ENCODE peak calls at places on chromosomes 3 and 15, in eight cellular contexts. One of them, this sample, is unnamed.

GRCh38 chr3:62238003-62238402 is 135.3 kb downstream of the FEZF2 start:
- DNase-seq in breast epithelium: no peak
- DNase-seq in H9: no peak
- DNase-seq in brain microvascular endothelial cell: no peak
- DNase-seq in CD8-positive, alpha-beta T cell: no peak
- DNase-seq in GM23338: no peak
- DNase-seq in A549: no peak
- DNase-seq in mucosa of descending colon: no peak
- DNase-seq in this sample: no peak

GRCh38 chr15:101676965-101677364 is 24.8 kb upstream of the TM2D3 start:
- DNase-seq in breast epithelium: no peak
- DNase-seq in H9: no peak
- DNase-seq in brain microvascular endothelial cell: no peak
- DNase-seq in CD8-positive, alpha-beta T cell: no peak
- DNase-seq in GM23338: no peak
- DNase-seq in A549: no peak
- DNase-seq in mucosa of descending colon: no peak
- DNase-seq in this sample: no peak

GRCh38 chr3:19970289-19970688 is 23.4 kb downstream of the RAB5A start:
- DNase-seq in breast epithelium: no peak
- DNase-seq in H9: no peak
- DNase-seq in brain microvascular endothelial cell: no peak
- DNase-seq in CD8-positive, alpha-beta T cell: no peak
- DNase-seq in GM23338: no peak
- DNase-seq in A549: no peak
- DNase-seq in mucosa of descending colon: no peak
- DNase-seq in this sample: no peak

GRCh38 chr3:11642455-11643162 is 1.1 kb downstream of the VGLL4 start:
- DNase-seq in breast epithelium: peak
- DNase-seq in H9: no peak
- DNase-seq in brain microvascular endothelial cell: peak
- DNase-seq in CD8-positive, alpha-beta T cell: peak
- DNase-seq in GM23338: peak
- DNase-seq in A549: peak
- DNase-seq in mucosa of descending colon: peak
- DNase-seq in this sample: peak

GRCh38 chr3:30770387-30770786 is 124.1 kb downstream of the GADL1 start:
- DNase-seq in breast epithelium: peak
- DNase-seq in H9: no peak
- DNase-seq in brain microvascular endothelial cell: peak
- DNase-seq in CD8-positive, alpha-beta T cell: no peak
- DNase-seq in GM23338: no peak
- DNase-seq in A549: peak
- DNase-seq in mucosa of descending colon: no peak
- DNase-seq in this sample: peak

GRCh38 chr15:69919816-69920215 is 177.9 kb downstream of the TLE3 start:
- DNase-seq in breast epithelium: no peak
- DNase-seq in H9: peak
- DNase-seq in brain microvascular endothelial cell: no peak
- DNase-seq in CD8-positive, alpha-beta T cell: no peak
- DNase-seq in GM23338: peak
- DNase-seq in A549: no peak
- DNase-seq in mucosa of descending colon: no peak
- DNase-seq in this sample: no peak

GRCh38 chr3:120177907-120178306 is 83.7 kb upstream of the GSK3B start:
- DNase-seq in breast epithelium: no peak
- DNase-seq in H9: peak
- DNase-seq in brain microvascular endothelial cell: no peak
- DNase-seq in CD8-positive, alpha-beta T cell: peak
- DNase-seq in GM23338: peak
- DNase-seq in A549: no peak
- DNase-seq in mucosa of descending colon: no peak
- DNase-seq in this sample: peak

GRCh38 chr15:98164573-98164972 is 204.1 kb downstream of the ARRDC4 start:
- DNase-seq in breast epithelium: no peak
- DNase-seq in H9: no peak
- DNase-seq in brain microvascular endothelial cell: no peak
- DNase-seq in CD8-positive, alpha-beta T cell: no peak
- DNase-seq in GM23338: no peak
- DNase-seq in A549: no peak
- DNase-seq in mucosa of descending colon: no peak
- DNase-seq in this sample: no peak

GRCh38 chr3:3799173-3800075 is at the start of gene LRRN1:
- DNase-seq in breast epithelium: peak
- DNase-seq in H9: peak
- DNase-seq in brain microvascular endothelial cell: no peak
- DNase-seq in CD8-positive, alpha-beta T cell: peak
- DNase-seq in GM23338: peak
- DNase-seq in A549: peak
- DNase-seq in mucosa of descending colon: peak
- DNase-seq in this sample: no peak

GRCh38 chr3:44019736-44020135 is 221.9 kb upstream of the TOPAZ1 start:
- DNase-seq in breast epithelium: no peak
- DNase-seq in H9: no peak
- DNase-seq in brain microvascular endothelial cell: no peak
- DNase-seq in CD8-positive, alpha-beta T cell: no peak
- DNase-seq in GM23338: peak
- DNase-seq in A549: no peak
- DNase-seq in mucosa of descending colon: no peak
- DNase-seq in this sample: no peak

GRCh38 chr3:44079916-44080315 is 161.8 kb upstream of the TOPAZ1 start:
- DNase-seq in breast epithelium: no peak
- DNase-seq in H9: no peak
- DNase-seq in brain microvascular endothelial cell: no peak
- DNase-seq in CD8-positive, alpha-beta T cell: no peak
- DNase-seq in GM23338: no peak
- DNase-seq in A549: no peak
- DNase-seq in mucosa of descending colon: no peak
- DNase-seq in this sample: no peak

GRCh38 chr3:128590948-128591347 is 59.7 kb downstream of the RPN1 start:
- DNase-seq in breast epithelium: no peak
- DNase-seq in H9: peak
- DNase-seq in brain microvascular endothelial cell: no peak
- DNase-seq in CD8-positive, alpha-beta T cell: no peak
- DNase-seq in GM23338: peak
- DNase-seq in A549: no peak
- DNase-seq in mucosa of descending colon: no peak
- DNase-seq in this sample: no peak
- TF ChIP-seq CTCF in breast epithelium: no peak
- TF ChIP-seq CTCF in H9: peak
- TF ChIP-seq CTCF in brain microvascular endothelial cell: peak
- TF ChIP-seq CTCF in CD8-positive, alpha-beta T cell: no peak
- TF ChIP-seq CTCF in GM23338: peak
- TF ChIP-seq CTCF in A549: no peak
- TF ChIP-seq CTCF in mucosa of descending colon: no peak
- TF ChIP-seq CTCF in this sample: peak

GRCh38 chr15:39979606-39980005 is 45.7 kb downstream of the EIF2AK4 start:
- DNase-seq in breast epithelium: no peak
- DNase-seq in H9: no peak
- DNase-seq in brain microvascular endothelial cell: no peak
- DNase-seq in CD8-positive, alpha-beta T cell: no peak
- DNase-seq in GM23338: no peak
- DNase-seq in A549: no peak
- DNase-seq in mucosa of descending colon: no peak
- DNase-seq in this sample: no peak

GRCh38 chr15:39974656-39975230 is 40.8 kb downstream of the EIF2AK4 start:
- DNase-seq in breast epithelium: no peak
- DNase-seq in H9: no peak
- DNase-seq in brain microvascular endothelial cell: no peak
- DNase-seq in CD8-positive, alpha-beta T cell: no peak
- DNase-seq in GM23338: no peak
- DNase-seq in A549: no peak
- DNase-seq in mucosa of descending colon: no peak
- DNase-seq in this sample: no peak

GRCh38 chr15:39976291-39977274 is 42.7 kb downstream of the EIF2AK4 start:
- DNase-seq in breast epithelium: peak
- DNase-seq in H9: peak
- DNase-seq in brain microvascular endothelial cell: peak
- DNase-seq in CD8-positive, alpha-beta T cell: peak
- DNase-seq in GM23338: peak
- DNase-seq in A549: no peak
- DNase-seq in mucosa of descending colon: peak
- DNase-seq in this sample: peak
- TF ChIP-seq CTCF in breast epithelium: peak
- TF ChIP-seq CTCF in H9: peak
- TF ChIP-seq CTCF in brain microvascular endothelial cell: peak
- TF ChIP-seq CTCF in CD8-positive, alpha-beta T cell: no peak
- TF ChIP-seq CTCF in GM23338: peak
- TF ChIP-seq CTCF in A549: no peak
- TF ChIP-seq CTCF in mucosa of descending colon: no peak
- TF ChIP-seq CTCF in this sample: peak

DNA sequence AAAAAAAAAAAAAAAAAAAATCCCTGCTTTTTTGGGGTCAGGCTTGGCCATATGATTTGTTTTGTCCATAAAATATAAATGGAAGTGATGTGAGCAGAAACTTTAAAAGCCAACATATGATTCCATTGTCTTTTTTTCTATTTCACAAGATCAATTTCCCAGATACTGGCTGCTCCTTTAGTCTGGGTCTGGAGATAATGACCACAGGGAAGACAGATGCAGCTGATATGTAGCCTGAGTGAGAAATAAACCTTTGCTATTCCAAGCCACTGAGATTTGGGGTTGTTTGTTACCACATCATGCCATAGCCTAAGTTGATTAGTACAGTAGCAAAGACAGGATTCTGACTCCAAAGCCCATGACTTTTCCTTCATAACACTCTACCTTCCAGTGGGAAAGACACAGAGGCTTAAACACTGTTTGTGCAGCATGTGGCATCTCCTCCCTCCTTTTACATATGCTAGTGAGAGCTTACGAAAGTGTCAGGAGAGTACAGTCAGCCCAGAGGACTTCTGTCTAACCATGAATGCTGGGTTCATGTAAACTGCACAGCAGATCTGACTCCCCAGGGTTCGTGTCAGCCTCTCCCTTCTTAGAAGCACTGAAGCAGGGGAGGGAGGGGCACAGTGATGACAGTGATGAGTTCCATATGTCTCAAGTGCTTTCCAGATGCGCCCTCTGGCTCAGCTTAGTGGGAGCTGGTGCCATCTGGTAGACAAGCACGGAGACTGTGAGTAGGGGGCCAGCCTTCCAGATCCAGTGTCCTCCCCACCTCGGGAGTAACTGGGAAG is 36.7 kb upstream of the SLC7A14 start:
- DNase-seq in breast epithelium: no peak
- DNase-seq in H9: no peak
- DNase-seq in brain microvascular endothelial cell: peak
- DNase-seq in CD8-positive, alpha-beta T cell: no peak
- DNase-seq in GM23338: no peak
- DNase-seq in A549: no peak
- DNase-seq in mucosa of descending colon: peak
- DNase-seq in this sample: peak
- TF ChIP-seq CTCF in breast epithelium: no peak
- TF ChIP-seq CTCF in H9: no peak
- TF ChIP-seq CTCF in brain microvascular endothelial cell: peak
- TF ChIP-seq CTCF in CD8-positive, alpha-beta T cell: no peak
- TF ChIP-seq CTCF in GM23338: no peak
- TF ChIP-seq CTCF in A549: no peak
- TF ChIP-seq CTCF in mucosa of descending colon: no peak
- TF ChIP-seq CTCF in this sample: no peak

DNA sequence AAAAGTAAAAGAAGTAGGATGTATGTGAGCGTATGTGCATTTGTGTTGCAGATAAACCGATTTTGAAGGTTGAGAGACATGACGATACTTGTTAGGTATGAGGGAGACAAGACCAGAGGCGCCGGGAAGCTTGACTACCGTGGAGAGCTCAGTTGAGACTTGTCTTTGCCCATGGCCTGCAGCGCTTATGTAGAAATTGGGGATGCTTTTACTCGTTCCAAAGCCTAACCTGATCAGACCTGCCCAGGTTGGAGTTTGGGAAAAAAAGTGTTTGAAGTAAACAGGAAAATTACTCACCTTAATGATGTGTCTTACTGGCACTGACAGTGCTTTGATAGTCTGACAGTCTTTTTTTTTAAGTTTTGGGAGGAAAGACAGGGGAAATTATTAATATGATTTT is 202.8 kb downstream of the TP63 start:
- DNase-seq in breast epithelium: peak
- DNase-seq in H9: no peak
- DNase-seq in brain microvascular endothelial cell: no peak
- DNase-seq in CD8-positive, alpha-beta T cell: no peak
- DNase-seq in GM23338: peak
- DNase-seq in A549: no peak
- DNase-seq in mucosa of descending colon: no peak
- DNase-seq in this sample: no peak
- TF ChIP-seq CTCF in breast epithelium: no peak
- TF ChIP-seq CTCF in H9: no peak
- TF ChIP-seq CTCF in brain microvascular endothelial cell: no peak
- TF ChIP-seq CTCF in CD8-positive, alpha-beta T cell: no peak
- TF ChIP-seq CTCF in GM23338: no peak
- TF ChIP-seq CTCF in A549: no peak
- TF ChIP-seq CTCF in mucosa of descending colon: no peak
- TF ChIP-seq CTCF in this sample: no peak

GRCh38 chr3:14898929-14899328 is 48.5 kb upstream of the NR2C2 start:
- DNase-seq in breast epithelium: no peak
- DNase-seq in H9: no peak
- DNase-seq in brain microvascular endothelial cell: no peak
- DNase-seq in CD8-positive, alpha-beta T cell: no peak
- DNase-seq in GM23338: no peak
- DNase-seq in A549: no peak
- DNase-seq in mucosa of descending colon: no peak
- DNase-seq in this sample: no peak
- TF ChIP-seq CTCF in breast epithelium: no peak
- TF ChIP-seq CTCF in H9: no peak
- TF ChIP-seq CTCF in brain microvascular endothelial cell: no peak
- TF ChIP-seq CTCF in CD8-positive, alpha-beta T cell: no peak
- TF ChIP-seq CTCF in GM23338: peak
- TF ChIP-seq CTCF in A549: no peak
- TF ChIP-seq CTCF in mucosa of descending colon: no peak
- TF ChIP-seq CTCF in this sample: no peak

DNA sequence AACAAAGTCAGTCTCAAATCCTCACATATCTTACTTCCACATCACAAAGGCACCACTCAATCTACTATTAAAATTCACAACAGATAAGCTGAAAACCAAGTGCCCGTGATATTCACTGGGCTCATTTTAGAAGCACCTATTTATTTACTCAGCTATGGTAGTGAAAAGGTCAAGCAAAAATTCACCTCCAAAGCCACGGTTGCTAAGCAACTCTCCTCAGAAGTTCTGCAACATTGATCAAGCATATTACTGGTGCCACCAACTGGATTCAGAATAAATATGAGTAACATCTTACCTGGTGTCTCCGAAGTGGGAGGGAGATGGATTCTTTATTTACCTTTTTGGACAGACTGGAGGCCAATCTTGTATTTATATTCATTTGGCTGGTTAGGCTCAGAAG is 714.8 kb downstream of the FHIT start:
- DNase-seq in breast epithelium: no peak
- DNase-seq in H9: no peak
- DNase-seq in brain microvascular endothelial cell: no peak
- DNase-seq in CD8-positive, alpha-beta T cell: no peak
- DNase-seq in GM23338: no peak
- DNase-seq in A549: no peak
- DNase-seq in mucosa of descending colon: no peak
- DNase-seq in this sample: no peak
- TF ChIP-seq CTCF in breast epithelium: no peak
- TF ChIP-seq CTCF in H9: no peak
- TF ChIP-seq CTCF in brain microvascular endothelial cell: no peak
- TF ChIP-seq CTCF in CD8-positive, alpha-beta T cell: no peak
- TF ChIP-seq CTCF in GM23338: no peak
- TF ChIP-seq CTCF in A549: no peak
- TF ChIP-seq CTCF in mucosa of descending colon: no peak
- TF ChIP-seq CTCF in this sample: no peak

This sample was measured in HFFc6.